ENCODE peak calls at places on chromosome 14, in nine cellular contexts. O is mucosa of descending colon; U is stimulated activated CD4-positive, alpha-beta T cell treated with anti-CD3 and anti-CD28 coated beads, TNF-alpha, amount 100 ng/mL, for 24 hours; A is HFFc6; I is MM.1S; T is GM19239; F is stimulated activated CD8-positive, alpha-beta memory T cell treated with anti-CD3 and anti-CD28 coated beads, Interleukin-4, amount 100 ng/mL, for 24 hours; Q is anterior cingulate cortex; V is RKO. L is an unnamed sample.

GRCh38 chr14:87996276-87996592 is 3.3 kb upstream of the GALC start:
- DNase-seq in A (no peak), Q (no peak), U (no peak), F (no peak), O (no peak), V (no peak), I (no peak), T (no peak), L (no peak)

GRCh38 chr14:75831455-75831854 is 150.3 kb downstream of the TGFB3 start:
- DNase-seq in O (peak), I (no peak), Q (no peak), F (peak), T (no peak), U (peak), A (peak), V (no peak), L (peak)

GRCh38 chr14:61300754-61301153 is 19.6 kb upstream of the TMEM30B start:
- DNase-seq in I (no peak), A (no peak), V (no peak), Q (no peak), T (no peak), O (no peak), F (no peak), U (no peak), L (no peak)

GRCh38 chr14:51855234-51855633 is 5.2 kb upstream of the GNG2 start:
- DNase-seq in A (peak), Q (no peak), V (no peak), U (no peak), F (no peak), I (no peak), T (no peak), O (no peak), L (no peak)

GRCh38 chr14:88993946-88994345 is 169.5 kb downstream of the TTC8 start:
- DNase-seq in O (no peak), U (no peak), A (peak), Q (no peak), V (no peak), T (no peak), F (no peak), I (no peak), L (no peak)

GRCh38 chr14:35949933-35950332 is 123.8 kb downstream of the BRMS1L start:
- DNase-seq in I (no peak), A (no peak), V (no peak), Q (no peak), U (no peak), O (no peak), F (no peak), T (no peak), L (no peak)

GRCh38 chr14:105187935-105188524 is 6.9 kb upstream of the NUDT14 start:
- DNase-seq in Q (no peak), I (no peak), V (no peak), F (no peak), U (no peak), T (no peak), O (peak), A (no peak), L (no peak)

GRCh38 chr14:105091335-105092123 is 26.3 kb upstream of the GPR132 start:
- DNase-seq in Q (no peak), F (no peak), T (no peak), A (peak), V (no peak), U (no peak), I (no peak), O (peak), L (no peak)

GRCh38 chr14:62308927-62309326 is 546.7 kb downstream of the SNAPC1 start:
- DNase-seq in F (no peak), Q (no peak), A (no peak), I (no peak), T (no peak), U (no peak), V (no peak), O (no peak), L (no peak)

GRCh38 chr14:42469637-42470426 is 863.2 kb downstream of the LRFN5 start:
- DNase-seq in O (no peak), I (peak), U (no peak), T (no peak), F (no peak), Q (no peak), V (peak), A (no peak), L (no peak)

GRCh38 chr14:97074860-97075259 is 277.7 kb downstream of the VRK1 start:
- DNase-seq in Q (no peak), V (no peak), A (no peak), I (no peak), F (no peak), T (peak), O (no peak), U (no peak), L (no peak)

GRCh38 chr14:68961781-68962584 is 17.1 kb downstream of the ACTN1 start:
- DNase-seq in V (no peak), Q (no peak), T (no peak), A (no peak), F (no peak), U (no peak), I (no peak), O (no peak), L (no peak)

GRCh38 chr14:76908834-76909233 is 82.6 kb downstream of the LRRC74A start:
- DNase-seq in O (peak), T (peak), U (no peak), V (no peak), Q (no peak), F (no peak), A (no peak), I (peak), L (peak)

GRCh38 chr14:105448706-105449111 is 25.9 kb upstream of the CRIP2 start:
- DNase-seq in I (no peak), F (peak), V (peak), U (peak), O (peak), A (peak), T (peak), Q (no peak), L (peak)

GRCh38 chr14:21087294-21088091 is 11.0 kb downstream of the ZNF219 start:
- DNase-seq in O (no peak), F (no peak), A (peak), U (no peak), I (peak), V (peak), T (peak), Q (no peak), L (peak)

GRCh38 chr14:101058571-101058970 is 155.0 kb upstream of the RTL1 start:
- DNase-seq in T (no peak), A (peak), I (no peak), V (peak), O (no peak), U (no peak), F (no peak), Q (no peak), L (no peak)

GRCh38 chr14:64696355-64696844 is 7.8 kb upstream of the PLEKHG3 start:
- DNase-seq in F (no peak), O (no peak), U (no peak), T (no peak), I (no peak), V (no peak), Q (no peak), A (no peak), L (peak)

GRCh38 chr14:87944987-87945604 is 47.9 kb downstream of the GALC start:
- DNase-seq in Q (no peak), A (peak), F (no peak), U (no peak), V (peak), O (no peak), I (peak), T (no peak), L (peak)

GRCh38 chr14:75803768-75804167 is 142.7 kb downstream of the TTLL5 start:
- DNase-seq in U (no peak), T (no peak), F (no peak), O (no peak), Q (no peak), I (no peak), A (no peak), V (no peak), L (no peak)

GRCh38 chr14:104075530-104076151 is 9.9 kb upstream of the ASPG start:
- DNase-seq in O (peak), Q (no peak), I (no peak), T (no peak), F (no peak), U (no peak), V (no peak), A (no peak), L (no peak)